ENCODE peak calls at places on chromosome 14, in five cellular contexts. I is hepatocyte, V is mucosa of descending colon, O is neural progenitor cell, Y is NB4. P is an unnamed sample.

GRCh38 chr14:76708771-76709170 is 52.5 kb upstream of the VASH1 start:
- DNase-seq in I (no peak), V (no peak), O (no peak), Y (no peak), P (no peak)

GRCh38 chr14:35277179-35277578 is 15.0 kb upstream of the PSMA6 start:
- DNase-seq in I (no peak), V (no peak), O (no peak), Y (no peak), P (no peak)

GRCh38 chr14:79100578-79100977 is 930.4 kb downstream of the NRXN3 start:
- DNase-seq in I (no peak), V (no peak), O (no peak), Y (no peak), P (no peak)

GRCh38 chr14:65019944-65020566 is 33.4 kb downstream of the FNTB start:
- DNase-seq in I (peak; percentile 79), V (no peak), O (peak; percentile 81), Y (peak; percentile 79), P (peak; percentile 24)

GRCh38 chr14:36988568-36988967 is 183.8 kb downstream of the SLC25A21 start:
- DNase-seq in I (no peak), V (no peak), O (no peak), Y (no peak), P (no peak)

GRCh38 chr14:51211149-51211548 is 28.9 kb upstream of the TMX1 start:
- DNase-seq in I (no peak), V (no peak), O (no peak), Y (no peak), P (no peak)

GRCh38 chr14:35140718-35141581 is 18.6 kb downstream of the PRORP start:
- DNase-seq in I (no peak), V (no peak), O (no peak), Y (peak; percentile 32), P (no peak)

GRCh38 chr14:92565718-92566115 is 52.1 kb downstream of the RIN3 start:
- DNase-seq in I (no peak), V (no peak), O (no peak), Y (no peak), P (no peak)

GRCh38 chr14:57732886-57733285 is 133.0 kb downstream of the SLC35F4 start:
- DNase-seq in I (peak; percentile 33), V (no peak), O (no peak), Y (no peak), P (no peak)

GRCh38 chr14:34437729-34438080 is 24.3 kb downstream of the SPTSSA start:
- DNase-seq in I (no peak), V (no peak), O (no peak), Y (peak; percentile 14), P (no peak)

GRCh38 chr14:89011727-89012271 is 187.3 kb downstream of the TTC8 start:
- DNase-seq in I (peak; percentile 26), V (no peak), O (no peak), Y (no peak), P (no peak)

GRCh38 chr14:48723841-48724495 is 862.2 kb downstream of the RPS29 start:
- DNase-seq in I (no peak), V (no peak), O (no peak), Y (no peak), P (no peak)

GRCh38 chr14:77622562-77622961 is 6.1 kb upstream of the SPTLC2 start:
- DNase-seq in I (peak; percentile 65), V (peak; percentile 82), O (no peak), Y (no peak), P (no peak)

GRCh38 chr14:80901260-80901659 is 40.3 kb downstream of the CEP128 start:
- DNase-seq in I (no peak), V (no peak), O (no peak), Y (no peak), P (no peak)

GRCh38 chr14:48398675-48399282 is 723.4 kb upstream of the MDGA2 start:
- DNase-seq in I (peak; percentile 66), V (no peak), O (peak; percentile 66), Y (peak; percentile 57), P (peak; percentile 13)

GRCh38 chr14:69842671-69843407 is 36.4 kb upstream of the SMOC1 start:
- DNase-seq in I (no peak), V (no peak), O (peak; percentile 93), Y (no peak), P (no peak)

GRCh38 chr14:68512088-68512487 is 280.8 kb downstream of the ZFP36L1 start:
- DNase-seq in I (no peak), V (no peak), O (no peak), Y (no peak), P (no peak)

GRCh38 chr14:88983755-88984154 is 159.3 kb downstream of the TTC8 start:
- DNase-seq in I (peak; percentile 32), V (no peak), O (no peak), Y (no peak), P (no peak)

GRCh38 chr14:33516898-33517436 is 433.9 kb downstream of the EGLN3 start:
- DNase-seq in I (no peak), V (no peak), O (no peak), Y (no peak), P (no peak)

GRCh38 chr14:75299064-75299463 is 20.4 kb downstream of the FOS start:
- DNase-seq in I (peak; percentile 60), V (no peak), O (no peak), Y (peak; percentile 97), P (no peak)

GRCh38 chr14:65352964-65353530 is 59.5 kb upstream of the FUT8 start:
- DNase-seq in I (no peak), V (no peak), O (no peak), Y (peak; percentile 18), P (no peak)

GRCh38 chr14:90785474-90785873 is 30.8 kb downstream of the TTC7B start:
- DNase-seq in I (no peak), V (no peak), O (no peak), Y (peak; percentile 64), P (no peak)

GRCh38 chr14:101017806-101018560 is 114.5 kb upstream of the RTL1 start:
- DNase-seq in I (no peak), V (no peak), O (no peak), Y (no peak), P (no peak)

GRCh38 chr14:54918427-54918826 is 15.8 kb upstream of the GCH1 start:
- DNase-seq in I (no peak), V (no peak), O (no peak), Y (no peak), P (no peak)

GRCh38 chr14:27392153-27392552 is 794.3 kb upstream of the NOVA1 start:
- DNase-seq in I (no peak), V (no peak), O (no peak), Y (no peak), P (no peak)

GRCh38 chr14:53603994-53604393 is 352.6 kb downstream of the BMP4 start:
- DNase-seq in I (no peak), V (no peak), O (no peak), Y (no peak), P (no peak)

GRCh38 chr14:68563256-68564131 is 229.4 kb downstream of the ZFP36L1 start:
- DNase-seq in I (no peak), V (no peak), O (no peak), Y (no peak), P (no peak)

GRCh38 chr14:21308479-21309237 is 28.8 kb downstream of the RPGRIP1 start:
- DNase-seq in I (peak; percentile 94), V (peak; percentile 89), O (peak; percentile 97), Y (peak; percentile 35), P (peak; percentile 62)

GRCh38 chr14:67515386-67516079 is 17.6 kb upstream of the PLEKHH1 start:
- DNase-seq in I (no peak), V (peak; percentile 61), O (no peak), Y (peak; percentile 37), P (no peak)

GRCh38 chr14:35898217-35898775 is 72.2 kb downstream of the BRMS1L start:
- DNase-seq in I (no peak), V (no peak), O (peak; percentile 28), Y (no peak), P (no peak)

GRCh38 chr14:99535908-99536778 is 54.9 kb downstream of the CCNK start:
- DNase-seq in I (no peak), V (no peak), O (no peak), Y (no peak), P (no peak)

GRCh38 chr14:99537399-99537798 is 56.2 kb downstream of the CCNK start:
- DNase-seq in I (peak; percentile 89), V (no peak), O (peak; percentile 43), Y (no peak), P (no peak)

GRCh38 chr14:99539503-99539902 is 58.3 kb downstream of the CCNK start:
- DNase-seq in I (no peak), V (no peak), O (no peak), Y (no peak), P (no peak)

GRCh38 chr14:99538733-99539132 is 57.5 kb downstream of the CCNK start:
- DNase-seq in I (no peak), V (no peak), O (no peak), Y (no peak), P (no peak)

GRCh38 chr14:99538275-99538674 is 57.1 kb downstream of the CCNK start:
- DNase-seq in I (no peak), V (no peak), O (no peak), Y (no peak), P (no peak)
- TF ChIP-seq CTCF in I (no peak), V (no peak), O (peak; percentile 32), Y (peak; percentile 9), P (peak; percentile 36)

DNA sequence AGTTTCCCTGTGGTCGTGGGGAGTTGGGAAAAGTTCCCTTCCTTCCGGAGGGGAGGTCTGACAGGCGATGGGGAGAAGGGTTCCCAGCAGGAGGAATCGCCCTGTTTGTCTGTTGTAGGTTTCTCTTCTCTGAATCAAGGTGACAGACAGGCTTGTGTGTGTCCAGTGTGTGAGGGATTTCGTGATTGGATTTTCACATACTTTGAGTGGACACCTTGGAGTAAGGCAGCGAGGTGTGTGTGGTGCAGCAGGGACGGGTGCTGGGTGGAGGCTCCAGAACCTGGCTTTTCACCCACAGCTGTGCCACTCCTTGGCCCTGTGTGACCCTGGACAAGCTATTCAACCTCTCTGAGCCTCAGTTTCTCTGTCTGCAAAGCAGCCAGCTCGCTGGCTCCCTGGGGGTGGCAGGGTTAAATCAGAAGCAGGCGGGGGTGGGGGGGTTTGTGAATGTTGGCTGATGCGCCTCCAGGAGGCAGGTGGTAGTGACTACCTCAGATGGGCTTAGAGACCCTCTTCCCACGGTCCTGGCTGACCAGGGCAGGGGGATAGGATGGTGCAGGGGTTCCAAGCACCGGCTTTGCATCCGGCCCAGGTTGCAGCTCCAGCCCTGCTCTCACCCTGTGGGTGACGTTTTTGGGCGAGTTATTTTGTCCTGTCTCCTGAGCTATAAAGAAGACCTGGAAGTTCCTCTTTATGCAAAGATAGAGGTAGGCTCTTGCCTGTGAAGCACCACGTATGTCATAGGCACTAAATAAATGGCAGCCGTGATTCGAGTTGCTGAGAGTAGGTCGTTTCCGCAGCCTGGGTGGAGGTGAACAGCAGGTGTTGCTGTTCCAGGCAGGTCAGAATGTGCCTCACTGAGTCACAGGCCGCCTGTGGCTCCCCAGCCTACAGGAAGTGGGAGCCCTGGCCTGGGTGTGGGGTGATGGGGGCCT is 687 bp downstream of the BDKRB2 start:
- DNase-seq in I (no peak), V (no peak), O (no peak), Y (peak; percentile 34), P (no peak)
- TF ChIP-seq CTCF in I (no peak), V (no peak), O (no peak), Y (no peak), P (no peak)

GRCh38 chr14:45201908-45202307 is 51.1 kb downstream of the MIS18BP1 start:
- DNase-seq in I (peak; percentile 12), V (no peak), O (peak; percentile 12), Y (peak; percentile 42), P (no peak)
- TF ChIP-seq CTCF in I (peak; percentile 12), V (no peak), O (peak; percentile 29), Y (peak; percentile 12), P (no peak)

DNA sequence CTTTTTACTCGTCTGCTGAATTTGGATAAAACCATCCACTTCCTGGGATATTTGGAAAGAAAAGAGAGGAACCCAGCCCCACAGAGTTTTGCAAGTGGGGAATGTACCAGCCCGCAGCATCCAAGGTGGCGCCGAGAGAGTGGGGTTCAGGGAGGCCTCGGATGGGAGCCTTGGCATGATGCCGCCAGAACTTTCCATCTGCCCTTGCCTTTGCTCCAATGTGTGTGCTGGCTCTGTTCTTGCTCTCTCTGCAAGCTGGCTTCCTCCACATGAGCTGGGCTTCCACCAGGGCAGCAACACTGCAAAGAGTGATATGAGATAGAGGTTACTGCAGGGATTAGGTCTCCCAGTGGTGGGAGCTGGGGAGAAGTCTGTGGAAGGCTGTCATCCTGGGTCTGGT is 6.6 kb upstream of the SERPINA12 start:
- DNase-seq in I (no peak), V (no peak), O (no peak), Y (no peak), P (no peak)
- TF ChIP-seq CTCF in I (no peak), V (no peak), O (no peak), Y (no peak), P (no peak)